ENCODE peak calls at places on chromosomes 5 and 9, in four cellular contexts. U is CD4-positive, alpha-beta T cell; O is cardiac muscle cell; F is foreskin keratinocyte. W is an unnamed sample.

GRCh38 chr5:140253985-140254384 is 48.9 kb downstream of the PFDN1 start:
- DNase-seq in U (no peak), O (no peak), F (no peak), W (peak)

GRCh38 chr5:37723147-37723961 is 116.5 kb downstream of the GDNF start:
- DNase-seq in U (no peak), O (peak), F (no peak), W (no peak)

GRCh38 chr5:143016777-143017374 is 246.7 kb downstream of the ARHGAP26 start:
- DNase-seq in U (peak), O (peak), F (peak), W (peak)

GRCh38 chr9:114031948-114032688 is 46.0 kb downstream of the AMBP start:
- DNase-seq in U (no peak), O (no peak), F (no peak), W (no peak)

GRCh38 chr9:126000731-126001580 is 253.8 kb downstream of the PBX3 start:
- DNase-seq in U (no peak), O (peak), F (no peak), W (no peak)

GRCh38 chr5:3784854-3785253 is 189.2 kb downstream of the IRX1 start:
- DNase-seq in U (no peak), O (no peak), F (no peak), W (no peak)

GRCh38 chr9:4489562-4489918 is 728 bp upstream of the SLC1A1 start:
- DNase-seq in U (no peak), O (peak), F (no peak), W (no peak)

GRCh38 chr5:172816887-172817418 is 17.1 kb upstream of the ERGIC1 start:
- DNase-seq in U (no peak), O (peak), F (peak), W (peak)

GRCh38 chr9:35616681-35617459 is 1.3 kb downstream of the CD72 start:
- DNase-seq in U (peak), O (peak), F (no peak), W (peak)

GRCh38 chr9:17018001-17018491 is 116.8 kb upstream of the CNTLN start:
- DNase-seq in U (no peak), O (peak), F (no peak), W (no peak)

GRCh38 chr9:121398374-121398773 is 28.3 kb upstream of the STOM start:
- DNase-seq in U (no peak), O (peak), F (peak), W (peak)

GRCh38 chr5:145347026-145347616 is 488.0 kb downstream of the PRELID2 start:
- DNase-seq in U (no peak), O (peak), F (peak), W (peak)

GRCh38 chr9:116646661-116647514 is 40.2 kb upstream of the TRIM32 start:
- DNase-seq in U (no peak), O (peak), F (no peak), W (peak)

GRCh38 chr9:111113712-111114111 is 75.4 kb upstream of the LPAR1 start:
- DNase-seq in U (no peak), O (no peak), F (no peak), W (no peak)

GRCh38 chr9:15512889-15513288 is 2.1 kb upstream of the PSIP1 start:
- DNase-seq in U (no peak), O (no peak), F (no peak), W (no peak)

GRCh38 chr9:15512204-15512603 is 1.4 kb upstream of the PSIP1 start:
- DNase-seq in U (no peak), O (no peak), F (no peak), W (no peak)

GRCh38 chr9:15510789-15511575 is at the start of gene PSIP1:
- DNase-seq in U (peak), O (peak), F (peak), W (peak)

GRCh38 chr9:15509931-15510788 is 610 bp downstream of the PSIP1 start:
- DNase-seq in U (peak), O (peak), F (no peak), W (peak)

DNA sequence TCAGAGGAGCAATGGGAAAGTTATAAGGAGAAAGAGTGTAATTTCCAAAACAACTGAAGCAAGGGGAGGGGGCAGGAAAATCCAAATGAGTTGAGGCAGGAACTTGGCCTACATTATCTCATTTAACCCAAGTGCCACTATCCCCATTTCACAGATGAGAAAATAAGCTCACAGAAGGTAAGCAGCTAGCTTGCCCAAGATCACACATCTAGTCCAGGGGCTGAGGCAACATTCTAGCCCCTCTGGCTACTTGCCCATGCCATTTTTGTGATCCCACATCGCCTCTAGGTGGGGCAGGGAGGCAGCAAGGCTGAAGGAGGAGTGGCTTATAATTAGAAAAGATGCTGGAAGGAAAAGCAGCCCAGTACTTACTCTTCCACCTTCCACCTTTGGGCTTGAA is 2.6 kb upstream of the PSIP1 start:
- DNase-seq in U (no peak), O (peak), F (no peak), W (peak)
- TF ChIP-seq CTCF in U (no peak), O (peak), F (peak), W (no peak)

GRCh38 chr5:31993182-31993961 is 180.7 kb downstream of the GOLPH3 start:
- DNase-seq in U (no peak), O (peak), F (peak), W (no peak)

GRCh38 chr5:31987985-31988710 is 186.0 kb downstream of the GOLPH3 start:
- DNase-seq in U (no peak), O (peak), F (peak), W (peak)

GRCh38 chr5:31992377-31992776 is 181.7 kb downstream of the GOLPH3 start:
- DNase-seq in U (no peak), O (no peak), F (no peak), W (no peak)

GRCh38 chr5:31990701-31991110 is 183.4 kb downstream of the GOLPH3 start:
- DNase-seq in U (no peak), O (no peak), F (peak), W (peak)

DNA sequence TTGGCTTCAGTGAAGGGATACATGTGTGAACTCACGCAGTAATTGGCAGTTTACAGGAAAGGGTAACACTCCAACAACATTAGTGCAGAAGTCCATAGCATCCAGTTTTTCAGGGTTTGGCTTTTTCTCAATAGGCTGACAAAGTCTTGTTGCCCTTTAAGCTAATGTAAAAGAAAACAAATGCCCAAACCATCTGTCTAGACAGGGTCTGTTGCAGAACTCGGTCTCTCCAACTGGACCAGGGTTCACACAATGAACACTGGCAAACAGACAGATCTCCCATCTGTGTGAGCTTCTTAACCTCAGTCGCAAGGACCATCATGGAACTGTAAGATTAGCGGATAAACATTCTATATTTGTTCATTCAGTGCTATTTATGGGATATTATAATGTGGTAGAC is 183.8 kb downstream of the GOLPH3 start:
- DNase-seq in U (no peak), O (no peak), F (no peak), W (no peak)
- H3K27ac ChIP-seq in U (no peak), O (no peak), F (peak), W (no peak)

GRCh38 chr9:124011460-124012301 is at the start of gene LHX2:
- DNase-seq in U (no peak), O (peak), F (peak), W (peak)
- TF ChIP-seq CTCF in U (no peak), O (peak), F (peak), W (no peak)

DNA sequence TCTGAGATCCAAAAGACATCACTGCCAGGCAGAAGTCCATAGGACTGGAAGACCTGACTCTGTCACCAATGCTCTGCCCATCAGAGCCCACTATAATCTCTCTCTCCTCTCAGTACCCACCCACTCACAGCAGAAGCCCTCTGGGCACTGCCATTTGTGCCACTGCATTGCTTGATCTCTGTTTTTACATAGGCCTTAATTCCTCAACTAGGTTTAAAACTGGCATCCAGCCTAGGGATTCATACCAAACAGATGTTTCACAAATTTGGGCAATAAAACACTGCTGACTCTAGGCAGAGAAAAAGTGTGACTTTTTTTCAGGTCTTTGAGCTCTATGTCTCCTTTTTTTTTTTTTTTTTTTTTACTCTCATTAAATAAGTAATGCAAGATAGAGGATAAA is 91.1 kb upstream of the RANBP3L start:
- DNase-seq in U (no peak), O (peak), F (peak), W (no peak)
- H3K27ac ChIP-seq in U (no peak), O (no peak), F (no peak), W (peak)

GRCh38 chr5:149517461-149518122 is 33.6 kb downstream of the CSNK1A1 start:
- DNase-seq in U (no peak), O (peak), F (no peak), W (no peak)
- TF ChIP-seq CTCF in U (no peak), O (no peak), F (peak), W (no peak)